ENCODE peak calls at places on chromosomes 11 and 22, in four cellular contexts. X, T, C and H are unnamed samples.

GRCh38 chr22:35258144-35258988 is 1.1 kb downstream of the HMGXB4 start:
- DNase-seq in X (peak; percentile 84), T (no peak), C (peak; percentile 11), H (peak; percentile 46)

GRCh38 chr11:43123443-43123842 is 188.4 kb upstream of the API5 start:
- DNase-seq in X (no peak), T (no peak), C (no peak), H (no peak)

GRCh38 chr22:36762687-36763260 is 13.1 kb downstream of the IFT27 start:
- DNase-seq in X (no peak), T (no peak), C (peak; percentile 68), H (peak; percentile 14)

GRCh38 chr11:38547464-38547863 is 1949.4 kb upstream of the RAG2 start:
- DNase-seq in X (no peak), T (no peak), C (no peak), H (no peak)

GRCh38 chr22:46758867-46759290 is 3.6 kb upstream of the TBC1D22A start:
- DNase-seq in X (peak; percentile 96), T (peak; percentile 61), C (peak; percentile 63), H (peak; percentile 74)

GRCh38 chr11:10480760-10481159 is 25.7 kb downstream of the AMPD3 start:
- DNase-seq in X (no peak), T (no peak), C (no peak), H (no peak)

GRCh38 chr11:84532364-84532763 is 1094.8 kb downstream of the DLG2 start:
- DNase-seq in X (no peak), T (no peak), C (no peak), H (no peak)

GRCh38 chr22:24894998-24895397 is 51.5 kb downstream of the LHFPL7 start:
- DNase-seq in X (no peak), T (no peak), C (no peak), H (no peak)

GRCh38 chr22:16917144-16918003 is 90.6 kb downstream of the GAB4 start:
- DNase-seq in X (peak; percentile 80), T (no peak), C (peak; percentile 15), H (peak; percentile 74)

GRCh38 chr22:27959335-27960090 is 40.5 kb upstream of the PITPNB start:
- DNase-seq in X (no peak), T (no peak), C (no peak), H (no peak)

GRCh38 chr22:44400763-44401060 is 88.0 kb upstream of the SHISAL1 start:
- DNase-seq in X (no peak), T (no peak), C (no peak), H (no peak)

GRCh38 chr11:94332814-94333213 is 28.4 kb downstream of the IZUMO1R start:
- DNase-seq in X (peak; percentile 51), T (no peak), C (no peak), H (no peak)

GRCh38 chr11:75602916-75603315 is 40.9 kb downstream of the SERPINH1 start:
- DNase-seq in X (no peak), T (no peak), C (peak; percentile 33), H (no peak)

GRCh38 chr11:76604081-76604601 is 66.4 kb downstream of the LRRC32 start:
- DNase-seq in X (no peak), T (no peak), C (no peak), H (peak; percentile 20)

GRCh38 chr22:23405366-23405851 is 174.7 kb downstream of the IGLL1 start:
- DNase-seq in X (peak; percentile 26), T (no peak), C (no peak), H (peak; percentile 37)

GRCh38 chr22:19703869-19704268 is 10.4 kb upstream of the SEPTIN5 start:
- DNase-seq in X (no peak), T (no peak), C (no peak), H (peak; percentile 33)

GRCh38 chr22:47294571-47294970 is 532.1 kb downstream of the TBC1D22A start:
- DNase-seq in X (no peak), T (no peak), C (no peak), H (no peak)

GRCh38 chr22:48968201-48968959 is 859.3 kb downstream of the BRD1 start:
- DNase-seq in X (peak; percentile 72), T (no peak), C (no peak), H (peak; percentile 76)

GRCh38 chr11:103078710-103079109 is 13.2 kb downstream of the DCUN1D5 start:
- DNase-seq in X (no peak), T (no peak), C (no peak), H (no peak)

GRCh38 chr11:1048375-1049070 is 12.0 kb upstream of the MUC6 start:
- DNase-seq in X (no peak), T (no peak), C (no peak), H (no peak)

GRCh38 chr22:46598737-46599424 is 21.3 kb upstream of the GRAMD4 start:
- DNase-seq in X (no peak), T (no peak), C (peak; percentile 33), H (no peak)

GRCh38 chr11:122681731-122682130 is 26.2 kb downstream of the UBASH3B start:
- DNase-seq in X (peak; percentile 46), T (no peak), C (no peak), H (no peak)

GRCh38 chr22:20305894-20306645 is 13.8 kb downstream of the DGCR6L start:
- DNase-seq in X (no peak), T (no peak), C (no peak), H (no peak)

GRCh38 chr11:74010306-74010981 is 1.6 kb upstream of the UCP3 start:
- DNase-seq in X (peak; percentile 69), T (no peak), C (no peak), H (no peak)

GRCh38 chr11:128195057-128195751 is 392.2 kb downstream of the ETS1 start:
- DNase-seq in X (no peak), T (no peak), C (no peak), H (no peak)

GRCh38 chr22:28547132-28547842 is 132.4 kb downstream of the TTC28 start:
- DNase-seq in X (no peak), T (no peak), C (peak; percentile 81), H (no peak)

GRCh38 chr11:86952221-86952875 is 2.8 kb downstream of the FZD4 start:
- DNase-seq in X (no peak), T (no peak), C (no peak), H (no peak)

GRCh38 chr22:49521787-49522224 is 305.9 kb downstream of the BRD1 start:
- DNase-seq in X (no peak), T (no peak), C (no peak), H (no peak)

GRCh38 chr11:100918551-100919500 is 210.8 kb downstream of the PGR start:
- DNase-seq in X (no peak), T (no peak), C (peak; percentile 43), H (no peak)

GRCh38 chr11:64529559-64530520 is 61.2 kb upstream of the SLC22A12 start:
- DNase-seq in X (no peak), T (no peak), C (no peak), H (no peak)

GRCh38 chr11:64526356-64526755 is 64.7 kb upstream of the SLC22A12 start:
- DNase-seq in X (no peak), T (no peak), C (no peak), H (no peak)

GRCh38 chr11:64524534-64525042 is 66.4 kb upstream of the SLC22A12 start:
- DNase-seq in X (no peak), T (no peak), C (no peak), H (no peak)

GRCh38 chr11:64525711-64526110 is 65.3 kb upstream of the SLC22A12 start:
- DNase-seq in X (no peak), T (no peak), C (no peak), H (no peak)

DNA sequence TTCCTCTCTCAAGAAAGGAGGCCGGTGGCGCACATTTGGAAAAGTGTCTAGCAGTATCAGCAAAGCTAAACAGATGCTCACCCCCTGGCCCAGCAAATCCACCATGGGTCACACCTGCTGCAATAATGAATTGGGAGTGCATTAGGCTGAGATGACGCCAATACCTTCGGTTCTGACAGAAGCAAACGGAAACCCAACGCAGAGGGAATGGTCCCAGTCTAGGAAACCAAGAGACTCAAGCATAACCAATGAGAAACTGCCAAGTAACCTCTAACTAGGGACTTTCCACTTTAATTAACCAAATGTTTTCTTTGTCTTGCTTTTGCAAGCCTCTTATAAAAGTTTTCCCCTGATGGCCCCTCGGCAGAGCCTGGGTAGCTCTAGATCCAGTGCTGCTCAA is 64.2 kb upstream of the SLC22A12 start:
- DNase-seq in X (no peak), T (no peak), C (no peak), H (no peak)
- H4K5ac ChIP-seq in X (no peak overlapping the region), T (no peak overlapping the region), C (no peak overlapping the region), H (no peak overlapping the region)

DNA sequence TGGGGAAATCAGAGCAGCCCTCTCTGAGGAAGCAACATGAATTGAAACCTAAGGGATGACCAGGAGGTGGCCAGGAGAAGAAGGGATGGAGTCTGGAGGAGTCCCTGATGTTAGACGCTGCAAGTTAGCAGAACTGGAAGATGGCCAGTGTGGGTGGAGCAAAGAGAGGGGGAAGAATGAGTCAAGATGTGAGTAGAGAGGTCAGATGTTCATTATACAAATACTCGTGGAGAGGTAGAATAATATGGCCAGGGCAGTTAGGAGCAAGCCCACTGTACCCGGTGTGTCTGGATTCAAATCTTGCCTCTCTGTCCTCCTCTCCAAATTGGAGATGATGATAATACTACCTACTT is 242.0 kb downstream of the TENM4 start:
- DNase-seq in X (no peak), T (no peak), C (peak; percentile 63), H (no peak)
- H4K5ac ChIP-seq in X (no peak overlapping the region), T (no peak overlapping the region), C (no peak overlapping the region), H (no peak overlapping the region)

GRCh38 chr22:39248254-39248653 is 3.5 kb upstream of the PDGFB start:
- DNase-seq in X (no peak), T (no peak), C (no peak), H (no peak)

GRCh38 chr22:39246217-39246616 is 1.4 kb upstream of the PDGFB start:
- DNase-seq in X (no peak), T (no peak), C (no peak), H (no peak)

GRCh38 chr22:39246690-39247332 is 2.0 kb upstream of the PDGFB start:
- DNase-seq in X (no peak), T (no peak), C (no peak), H (no peak)

GRCh38 chr22:39249081-39249704 is 4.4 kb upstream of the PDGFB start:
- DNase-seq in X (no peak), T (no peak), C (no peak), H (no peak)

GRCh38 chr22:39247379-39247778 is 2.6 kb upstream of the PDGFB start:
- DNase-seq in X (no peak), T (no peak), C (no peak), H (no peak)
- H4K5ac ChIP-seq in X (no peak overlapping the region), T (no peak overlapping the region), C (no peak overlapping the region), H (no peak overlapping the region)

GRCh38 chr11:26483101-26483500 is 89.0 kb downstream of the MUC15 start:
- DNase-seq in X (no peak), T (no peak), C (no peak), H (no peak)
- H4K5ac ChIP-seq in X (no peak overlapping the region), T (no peak overlapping the region), C (no peak overlapping the region), H (no peak overlapping the region)

GRCh38 chr11:69715446-69715845 is 11.6 kb upstream of the FGF19 start:
- DNase-seq in X (no peak), T (no peak), C (no peak), H (no peak)
- H4K5ac ChIP-seq in X (no peak overlapping the region), T (no peak overlapping the region), C (no peak overlapping the region), H (no peak overlapping the region)

DNA sequence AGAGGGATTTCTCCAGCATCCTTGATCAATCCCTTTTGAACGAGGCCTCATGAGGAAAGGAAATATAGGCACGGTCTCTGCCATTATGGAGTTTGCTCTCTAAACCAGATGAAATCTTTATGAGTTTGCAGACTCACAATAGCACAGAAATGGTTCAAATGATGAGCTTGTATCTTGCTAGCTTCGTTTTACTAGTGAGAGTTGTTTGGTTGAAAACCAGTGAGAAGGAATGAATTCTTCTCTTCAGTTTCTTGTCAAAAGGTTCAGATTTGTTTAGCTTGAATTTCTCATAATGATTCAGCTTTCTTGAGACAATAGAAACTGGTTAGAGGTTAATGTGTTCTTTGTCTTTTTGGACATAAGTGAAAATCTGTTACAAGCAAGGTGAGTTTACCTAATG is 92.7 kb downstream of the ZBTB16 start:
- DNase-seq in X (no peak), T (no peak), C (no peak), H (no peak)
- H4K5ac ChIP-seq in X (no peak overlapping the region), T (no peak overlapping the region), C (no peak overlapping the region), H (no peak overlapping the region)